ENCODE peak calls at places on chromosomes 3 and 15, in six cellular contexts. One of them, this sample, is unnamed. For H3K4me1 and H3K27me3, the result is how much of the 10 kb centered on the place peaks cover.

GRCh38 chr3:65425880-65426279 is 612.8 kb downstream of the MAGI1 start:
- DNase-seq in Panc1: no peak
- DNase-seq in HepG2: peak
- DNase-seq in fibroblast of lung: peak
- DNase-seq in right atrium auricular region: no peak
- DNase-seq in neuronal stem cell: no peak
- DNase-seq in this sample: no peak

GRCh38 chr3:139552632-139553335 is 13.2 kb upstream of the RBP1 start:
- DNase-seq in right atrium auricular region: no peak
- DNase-seq in HepG2: no peak
- DNase-seq in fibroblast of lung: no peak
- DNase-seq in neuronal stem cell: no peak
- DNase-seq in Panc1: no peak
- DNase-seq in this sample: no peak

GRCh38 chr3:145089337-145089736 is 1071.6 kb downstream of the PLOD2 start:
- DNase-seq in neuronal stem cell: no peak
- DNase-seq in right atrium auricular region: no peak
- DNase-seq in fibroblast of lung: no peak
- DNase-seq in HepG2: no peak
- DNase-seq in Panc1: no peak
- DNase-seq in this sample: no peak

GRCh38 chr3:96330795-96331194 is 483.6 kb upstream of the EPHA6 start:
- DNase-seq in right atrium auricular region: no peak
- DNase-seq in fibroblast of lung: no peak
- DNase-seq in Panc1: no peak
- DNase-seq in neuronal stem cell: no peak
- DNase-seq in HepG2: no peak
- DNase-seq in this sample: no peak

GRCh38 chr3:137110392-137110996 is 152.7 kb downstream of the IL20RB start:
- DNase-seq in fibroblast of lung: peak
- DNase-seq in neuronal stem cell: no peak
- DNase-seq in right atrium auricular region: no peak
- DNase-seq in HepG2: peak
- DNase-seq in Panc1: peak
- DNase-seq in this sample: no peak

GRCh38 chr15:63973212-63974009 is 72.9 kb downstream of the DAPK2 start:
- DNase-seq in fibroblast of lung: peak
- DNase-seq in Panc1: no peak
- DNase-seq in HepG2: no peak
- DNase-seq in right atrium auricular region: peak
- DNase-seq in neuronal stem cell: no peak
- DNase-seq in this sample: no peak

GRCh38 chr3:126606021-126606420 is 47.3 kb upstream of the C3orf22 start:
- DNase-seq in fibroblast of lung: no peak
- DNase-seq in Panc1: no peak
- DNase-seq in neuronal stem cell: no peak
- DNase-seq in HepG2: no peak
- DNase-seq in right atrium auricular region: no peak
- DNase-seq in this sample: no peak

GRCh38 chr15:42723068-42723467 is 13.9 kb downstream of the CDAN1 start:
- DNase-seq in HepG2: peak
- DNase-seq in right atrium auricular region: no peak
- DNase-seq in Panc1: no peak
- DNase-seq in fibroblast of lung: peak
- DNase-seq in neuronal stem cell: no peak
- DNase-seq in this sample: no peak

GRCh38 chr3:33438284-33438668 is 1.9 kb downstream of the UBP1 start:
- DNase-seq in HepG2: peak
- DNase-seq in fibroblast of lung: peak
- DNase-seq in neuronal stem cell: no peak
- DNase-seq in Panc1: no peak
- DNase-seq in right atrium auricular region: no peak
- DNase-seq in this sample: no peak

GRCh38 chr15:85073556-85074194 is 92.0 kb downstream of the PDE8A start:
- DNase-seq in right atrium auricular region: no peak
- DNase-seq in Panc1: peak
- DNase-seq in HepG2: no peak
- DNase-seq in fibroblast of lung: no peak
- DNase-seq in neuronal stem cell: no peak
- DNase-seq in this sample: peak

GRCh38 chr15:56325186-56325585 is 40.0 kb upstream of the TEX9 start:
- DNase-seq in right atrium auricular region: no peak
- DNase-seq in fibroblast of lung: peak
- DNase-seq in Panc1: no peak
- DNase-seq in HepG2: no peak
- DNase-seq in neuronal stem cell: no peak
- DNase-seq in this sample: peak

GRCh38 chr3:76997733-76998132 is 42.2 kb upstream of the ROBO2 start:
- DNase-seq in right atrium auricular region: no peak
- DNase-seq in fibroblast of lung: peak
- DNase-seq in neuronal stem cell: no peak
- DNase-seq in HepG2: no peak
- DNase-seq in Panc1: no peak
- DNase-seq in this sample: peak

GRCh38 chr3:30282052-30282708 is 324.2 kb upstream of the TGFBR2 start:
- DNase-seq in fibroblast of lung: peak
- DNase-seq in HepG2: peak
- DNase-seq in right atrium auricular region: no peak
- DNase-seq in neuronal stem cell: peak
- DNase-seq in Panc1: no peak
- DNase-seq in this sample: peak

GRCh38 chr3:15055019-15055557 is 10.0 kb downstream of the MRPS25 start:
- DNase-seq in Panc1: no peak
- DNase-seq in right atrium auricular region: no peak
- DNase-seq in HepG2: no peak
- DNase-seq in fibroblast of lung: peak
- DNase-seq in neuronal stem cell: no peak
- DNase-seq in this sample: no peak

GRCh38 chr15:73273181-73274002 is 95.4 kb downstream of the HCN4 start:
- DNase-seq in fibroblast of lung: peak
- DNase-seq in right atrium auricular region: peak
- DNase-seq in Panc1: peak
- DNase-seq in HepG2: peak
- DNase-seq in neuronal stem cell: peak
- DNase-seq in this sample: peak

GRCh38 chr3:126731044-126731443 is 27.0 kb downstream of the CHCHD6 start:
- DNase-seq in HepG2: no peak
- DNase-seq in neuronal stem cell: no peak
- DNase-seq in fibroblast of lung: no peak
- DNase-seq in Panc1: no peak
- DNase-seq in right atrium auricular region: no peak
- DNase-seq in this sample: no peak

GRCh38 chr3:189714991-189715961 is 84.1 kb downstream of the TP63 start:
- DNase-seq in neuronal stem cell: no peak
- DNase-seq in right atrium auricular region: no peak
- DNase-seq in Panc1: no peak
- DNase-seq in fibroblast of lung: peak
- DNase-seq in HepG2: no peak
- DNase-seq in this sample: no peak

GRCh38 chr3:195085356-195086130 is 185.4 kb downstream of the XXYLT1 start:
- DNase-seq in neuronal stem cell: no peak
- DNase-seq in Panc1: no peak
- DNase-seq in fibroblast of lung: no peak
- DNase-seq in HepG2: no peak
- DNase-seq in right atrium auricular region: no peak
- DNase-seq in this sample: no peak

GRCh38 chr3:98039322-98040024 is 4.4 kb upstream of the GABRR3 start:
- DNase-seq in fibroblast of lung: peak
- DNase-seq in right atrium auricular region: peak
- DNase-seq in Panc1: peak
- DNase-seq in neuronal stem cell: peak
- DNase-seq in HepG2: peak
- DNase-seq in this sample: peak

GRCh38 chr3:14630404-14631100 is 21.0 kb upstream of the CCDC174 start:
- DNase-seq in fibroblast of lung: no peak
- DNase-seq in HepG2: no peak
- DNase-seq in Panc1: no peak
- DNase-seq in right atrium auricular region: no peak
- DNase-seq in neuronal stem cell: no peak
- DNase-seq in this sample: no peak

DNA sequence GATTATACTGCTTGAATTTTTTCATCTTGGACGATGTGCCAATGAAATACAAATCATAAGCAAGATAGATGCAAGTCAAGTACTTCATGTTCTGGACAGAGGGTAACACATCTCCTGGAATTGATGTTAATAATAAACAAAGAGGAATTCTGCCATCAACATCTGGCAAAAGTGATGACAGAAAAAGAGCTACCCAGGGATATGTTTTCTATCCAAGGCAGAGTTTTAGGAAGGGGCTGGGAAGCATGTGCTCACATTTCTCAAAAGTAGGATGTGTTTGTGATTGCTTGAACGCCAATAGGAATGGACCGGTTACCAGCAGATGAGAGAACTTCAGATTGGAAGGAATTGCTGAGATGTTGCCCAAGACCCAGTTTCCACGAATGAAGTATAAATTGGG is 242.6 kb upstream of the AGTR1 start:
- DNase-seq in fibroblast of lung: peak
- DNase-seq in Panc1: no peak
- DNase-seq in HepG2: no peak
- DNase-seq in neuronal stem cell: no peak
- DNase-seq in right atrium auricular region: no peak
- DNase-seq in this sample: no peak
- H3K4me1 ChIP-seq in fibroblast of lung: under half
- H3K4me1 ChIP-seq in Panc1: under half
- H3K4me1 ChIP-seq in HepG2: half or more
- H3K4me1 ChIP-seq in neuronal stem cell: under half
- H3K4me1 ChIP-seq in right atrium auricular region: under half
- H3K4me1 ChIP-seq in this sample: under half

GRCh38 chr15:41510728-41511127 is 2.9 kb downstream of the LTK start:
- DNase-seq in fibroblast of lung: no peak
- DNase-seq in Panc1: no peak
- DNase-seq in HepG2: no peak
- DNase-seq in neuronal stem cell: no peak
- DNase-seq in right atrium auricular region: no peak
- DNase-seq in this sample: no peak

GRCh38 chr15:41512512-41513281 is 930 bp downstream of the LTK start:
- DNase-seq in fibroblast of lung: no peak
- DNase-seq in HepG2: no peak
- DNase-seq in neuronal stem cell: no peak
- DNase-seq in right atrium auricular region: no peak
- DNase-seq in Panc1: no peak
- DNase-seq in this sample: no peak

GRCh38 chr15:41512078-41512394 is 1.6 kb downstream of the LTK start:
- DNase-seq in neuronal stem cell: no peak
- DNase-seq in HepG2: no peak
- DNase-seq in fibroblast of lung: no peak
- DNase-seq in Panc1: no peak
- DNase-seq in right atrium auricular region: no peak
- DNase-seq in this sample: no peak

GRCh38 chr15:41513282-41514227 is at the start of gene LTK:
- DNase-seq in fibroblast of lung: no peak
- DNase-seq in Panc1: no peak
- DNase-seq in HepG2: no peak
- DNase-seq in neuronal stem cell: peak
- DNase-seq in right atrium auricular region: no peak
- DNase-seq in this sample: no peak

GRCh38 chr15:41511331-41512077 is 2.1 kb downstream of the LTK start:
- DNase-seq in right atrium auricular region: no peak
- DNase-seq in neuronal stem cell: no peak
- DNase-seq in fibroblast of lung: no peak
- DNase-seq in HepG2: no peak
- DNase-seq in Panc1: no peak
- DNase-seq in this sample: no peak
- H3K27ac ChIP-seq in right atrium auricular region: no peak
- H3K27ac ChIP-seq in neuronal stem cell: no peak
- H3K27ac ChIP-seq in fibroblast of lung: no peak
- H3K27ac ChIP-seq in HepG2: no peak
- H3K27ac ChIP-seq in Panc1: no peak
- H3K27ac ChIP-seq in this sample: no peak

GRCh38 chr15:89381888-89382287 is 47.3 kb upstream of the POLG start:
- DNase-seq in neuronal stem cell: no peak
- DNase-seq in fibroblast of lung: no peak
- DNase-seq in right atrium auricular region: no peak
- DNase-seq in HepG2: no peak
- DNase-seq in Panc1: no peak
- DNase-seq in this sample: no peak
- H3K27me3 ChIP-seq in neuronal stem cell: under half
- H3K27me3 ChIP-seq in fibroblast of lung: under half
- H3K27me3 ChIP-seq in right atrium auricular region: under half
- H3K27me3 ChIP-seq in HepG2: under half
- H3K27me3 ChIP-seq in Panc1: under half
- H3K27me3 ChIP-seq in this sample: half or more

DNA sequence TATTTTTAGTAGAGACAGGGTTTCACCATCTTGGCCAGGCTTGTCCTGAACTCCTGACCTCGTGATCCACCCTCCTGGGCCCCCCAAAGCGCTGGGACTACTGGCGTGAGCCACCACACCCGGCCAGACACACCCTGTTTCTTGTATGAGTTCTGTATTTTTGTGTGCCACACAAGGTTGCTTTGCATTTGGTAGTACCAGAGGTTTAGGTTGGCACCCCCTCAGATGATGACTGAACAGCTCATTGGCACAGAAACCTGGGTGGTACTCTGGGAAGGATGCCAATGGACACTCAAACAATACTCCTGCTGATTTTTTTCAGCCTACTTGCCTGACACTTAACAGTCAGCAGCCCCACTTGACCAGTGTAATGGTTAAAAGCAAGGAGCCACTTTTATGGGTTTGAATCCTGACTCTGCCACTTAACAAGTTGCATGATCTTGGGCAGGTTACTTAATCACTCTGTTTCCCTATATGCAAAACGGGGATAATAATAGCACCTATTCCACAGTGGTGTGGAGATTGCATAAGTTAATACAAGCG is 39.2 kb upstream of the BCL2A1 start:
- DNase-seq in right atrium auricular region: peak
- DNase-seq in Panc1: no peak
- DNase-seq in HepG2: no peak
- DNase-seq in fibroblast of lung: peak
- DNase-seq in neuronal stem cell: no peak
- DNase-seq in this sample: no peak
- H3K4me1 ChIP-seq in right atrium auricular region: under half
- H3K4me1 ChIP-seq in Panc1: under half
- H3K4me1 ChIP-seq in HepG2: under half
- H3K4me1 ChIP-seq in fibroblast of lung: under half
- H3K4me1 ChIP-seq in neuronal stem cell: under half
- H3K4me1 ChIP-seq in this sample: under half